ENCODE peak calls at places on chromosomes 11 and 22, in six cellular contexts. One of them, this sample, is unnamed.
A peak's percentile ranks its signal among the peaks of the same experiment; 100 is the strongest.

GRCh38 chr11:76668362-76669155 is 2.0 kb downstream of the LRRC32 start:
- DNase-seq in IMR-90: no peak
- DNase-seq in GM12878: no peak
- DNase-seq in K562: no peak
- DNase-seq in colonic mucosa: no peak
- DNase-seq in neuronal stem cell: no peak
- DNase-seq in this sample: no peak

GRCh38 chr11:12043959-12044772 is 35.7 kb upstream of the DKK3 start:
- DNase-seq in IMR-90: peak; percentile 100
- DNase-seq in GM12878: no peak
- DNase-seq in K562: peak; percentile 78
- DNase-seq in colonic mucosa: peak; percentile 78
- DNase-seq in neuronal stem cell: peak; percentile 68
- DNase-seq in this sample: peak; percentile 22

GRCh38 chr11:87301785-87302540 is 264.2 kb downstream of the TMEM135 start:
- DNase-seq in IMR-90: peak; percentile 17
- DNase-seq in GM12878: no peak
- DNase-seq in K562: no peak
- DNase-seq in colonic mucosa: no peak
- DNase-seq in neuronal stem cell: no peak
- DNase-seq in this sample: no peak

GRCh38 chr11:131886201-131886600 is 515.8 kb downstream of the NTM start:
- DNase-seq in IMR-90: no peak
- DNase-seq in GM12878: no peak
- DNase-seq in K562: no peak
- DNase-seq in colonic mucosa: no peak
- DNase-seq in neuronal stem cell: no peak
- DNase-seq in this sample: no peak

GRCh38 chr11:81005595-81005994 is 1564.8 kb upstream of the TENM4 start:
- DNase-seq in IMR-90: peak; percentile 80
- DNase-seq in GM12878: no peak
- DNase-seq in K562: no peak
- DNase-seq in colonic mucosa: no peak
- DNase-seq in neuronal stem cell: no peak
- DNase-seq in this sample: no peak

GRCh38 chr11:12289667-12290476 is 87.5 kb upstream of the PARVA start:
- DNase-seq in IMR-90: no peak
- DNase-seq in GM12878: no peak
- DNase-seq in K562: no peak
- DNase-seq in colonic mucosa: no peak
- DNase-seq in neuronal stem cell: no peak
- DNase-seq in this sample: peak; percentile 14

GRCh38 chr11:70509476-70509875 is 111.1 kb downstream of the CTTN start:
- DNase-seq in IMR-90: no peak
- DNase-seq in GM12878: no peak
- DNase-seq in K562: no peak
- DNase-seq in colonic mucosa: no peak
- DNase-seq in neuronal stem cell: no peak
- DNase-seq in this sample: no peak

GRCh38 chr22:20026204-20026908 is 5.4 kb downstream of the TANGO2 start:
- DNase-seq in IMR-90: no peak
- DNase-seq in GM12878: no peak
- DNase-seq in K562: no peak
- DNase-seq in colonic mucosa: no peak
- DNase-seq in neuronal stem cell: no peak
- DNase-seq in this sample: no peak

GRCh38 chr11:62054484-62055121 is 69.2 kb upstream of the INCENP start:
- DNase-seq in IMR-90: peak; percentile 34
- DNase-seq in GM12878: no peak
- DNase-seq in K562: no peak
- DNase-seq in colonic mucosa: peak; percentile 60
- DNase-seq in neuronal stem cell: no peak
- DNase-seq in this sample: peak; percentile 14

GRCh38 chr11:60705895-60706294 is 6.5 kb downstream of the MS4A8 start:
- DNase-seq in IMR-90: no peak
- DNase-seq in GM12878: no peak
- DNase-seq in K562: peak; percentile 15
- DNase-seq in colonic mucosa: no peak
- DNase-seq in neuronal stem cell: no peak
- DNase-seq in this sample: no peak

GRCh38 chr11:103525069-103525468 is 415.8 kb downstream of the DYNC2H1 start:
- DNase-seq in IMR-90: peak; percentile 65
- DNase-seq in GM12878: no peak
- DNase-seq in K562: no peak
- DNase-seq in colonic mucosa: no peak
- DNase-seq in neuronal stem cell: no peak
- DNase-seq in this sample: no peak

GRCh38 chr22:19524170-19525115 is at the start of gene CLDN5:
- DNase-seq in IMR-90: no peak
- DNase-seq in GM12878: no peak
- DNase-seq in K562: peak; percentile 69
- DNase-seq in colonic mucosa: no peak
- DNase-seq in neuronal stem cell: peak; percentile 63
- DNase-seq in this sample: no peak

GRCh38 chr11:73176892-73177155 is 34.7 kb upstream of the FCHSD2 start:
- DNase-seq in IMR-90: no peak
- DNase-seq in GM12878: no peak
- DNase-seq in K562: no peak
- DNase-seq in colonic mucosa: no peak
- DNase-seq in neuronal stem cell: no peak
- DNase-seq in this sample: no peak

GRCh38 chr22:19855504-19856409 is 1.1 kb upstream of the GNB1L start:
- DNase-seq in IMR-90: peak; percentile 35
- DNase-seq in GM12878: peak; percentile 35
- DNase-seq in K562: peak; percentile 94
- DNase-seq in colonic mucosa: peak; percentile 57
- DNase-seq in neuronal stem cell: no peak
- DNase-seq in this sample: no peak

GRCh38 chr11:71153005-71153395 is 99.4 kb downstream of the SHANK2 start:
- DNase-seq in IMR-90: peak; percentile 31
- DNase-seq in GM12878: no peak
- DNase-seq in K562: no peak
- DNase-seq in colonic mucosa: peak; percentile 27
- DNase-seq in neuronal stem cell: no peak
- DNase-seq in this sample: no peak

GRCh38 chr11:79060081-79060480 is 380.7 kb downstream of the TENM4 start:
- DNase-seq in IMR-90: no peak
- DNase-seq in GM12878: no peak
- DNase-seq in K562: no peak
- DNase-seq in colonic mucosa: no peak
- DNase-seq in neuronal stem cell: no peak
- DNase-seq in this sample: no peak

GRCh38 chr11:115206365-115207022 is 297.7 kb downstream of the CADM1 start:
- DNase-seq in IMR-90: no peak
- DNase-seq in GM12878: no peak
- DNase-seq in K562: no peak
- DNase-seq in colonic mucosa: no peak
- DNase-seq in neuronal stem cell: no peak
- DNase-seq in this sample: no peak

GRCh38 chr11:115213007-115213406 is 291.2 kb downstream of the CADM1 start:
- DNase-seq in IMR-90: no peak
- DNase-seq in GM12878: no peak
- DNase-seq in K562: no peak
- DNase-seq in colonic mucosa: no peak
- DNase-seq in neuronal stem cell: no peak
- DNase-seq in this sample: no peak

GRCh38 chr11:115207166-115207591 is 297.0 kb downstream of the CADM1 start:
- DNase-seq in IMR-90: no peak
- DNase-seq in GM12878: no peak
- DNase-seq in K562: no peak
- DNase-seq in colonic mucosa: no peak
- DNase-seq in neuronal stem cell: no peak
- DNase-seq in this sample: no peak

GRCh38 chr11:115207916-115208315 is 296.3 kb downstream of the CADM1 start:
- DNase-seq in IMR-90: no peak
- DNase-seq in GM12878: no peak
- DNase-seq in K562: no peak
- DNase-seq in colonic mucosa: no peak
- DNase-seq in neuronal stem cell: no peak
- DNase-seq in this sample: no peak

GRCh38 chr11:115208808-115209259 is 295.4 kb downstream of the CADM1 start:
- DNase-seq in IMR-90: no peak
- DNase-seq in GM12878: no peak
- DNase-seq in K562: no peak
- DNase-seq in colonic mucosa: no peak
- DNase-seq in neuronal stem cell: no peak
- DNase-seq in this sample: no peak
- H3K9ac ChIP-seq in IMR-90: no peak overlapping the region
- H3K9ac ChIP-seq in GM12878: no peak overlapping the region
- H3K9ac ChIP-seq in K562: no peak overlapping the region
- H3K9ac ChIP-seq in colonic mucosa: no peak overlapping the region
- H3K9ac ChIP-seq in neuronal stem cell: no peak overlapping the region
- H3K9ac ChIP-seq in this sample: no peak overlapping the region

GRCh38 chr11:46278387-46279173 is 1.1 kb downstream of the CREB3L1 start:
- DNase-seq in IMR-90: peak; percentile 59
- DNase-seq in GM12878: no peak
- DNase-seq in K562: peak; percentile 84
- DNase-seq in colonic mucosa: peak; percentile 93
- DNase-seq in neuronal stem cell: no peak
- DNase-seq in this sample: no peak

GRCh38 chr11:46277313-46277622 is 194 bp upstream of the CREB3L1 start:
- DNase-seq in IMR-90: peak; percentile 62
- DNase-seq in GM12878: no peak
- DNase-seq in K562: no peak
- DNase-seq in colonic mucosa: no peak
- DNase-seq in neuronal stem cell: no peak
- DNase-seq in this sample: no peak

GRCh38 chr11:46281374-46281831 is 3.9 kb downstream of the CREB3L1 start:
- DNase-seq in IMR-90: peak; percentile 44
- DNase-seq in GM12878: no peak
- DNase-seq in K562: peak; percentile 50
- DNase-seq in colonic mucosa: peak; percentile 87
- DNase-seq in neuronal stem cell: no peak
- DNase-seq in this sample: no peak

GRCh38 chr11:46277623-46278386 is at the start of gene CREB3L1:
- DNase-seq in IMR-90: no peak
- DNase-seq in GM12878: no peak
- DNase-seq in K562: peak; percentile 82
- DNase-seq in colonic mucosa: peak; percentile 90
- DNase-seq in neuronal stem cell: no peak
- DNase-seq in this sample: no peak

GRCh38 chr11:46279393-46280099 is 2.1 kb downstream of the CREB3L1 start:
- DNase-seq in IMR-90: peak; percentile 80
- DNase-seq in GM12878: no peak
- DNase-seq in K562: no peak
- DNase-seq in colonic mucosa: peak; percentile 74
- DNase-seq in neuronal stem cell: no peak
- DNase-seq in this sample: no peak
- H3K4me3 ChIP-seq in IMR-90: peak overlapping the region; percentile 86
- H3K4me3 ChIP-seq in GM12878: peak overlapping the region; percentile 70
- H3K4me3 ChIP-seq in K562: peak overlapping the region; percentile 72
- H3K4me3 ChIP-seq in colonic mucosa: peak overlapping the region; percentile 72
- H3K4me3 ChIP-seq in neuronal stem cell: no peak overlapping the region
- H3K4me3 ChIP-seq in this sample: no peak overlapping the region

DNA sequence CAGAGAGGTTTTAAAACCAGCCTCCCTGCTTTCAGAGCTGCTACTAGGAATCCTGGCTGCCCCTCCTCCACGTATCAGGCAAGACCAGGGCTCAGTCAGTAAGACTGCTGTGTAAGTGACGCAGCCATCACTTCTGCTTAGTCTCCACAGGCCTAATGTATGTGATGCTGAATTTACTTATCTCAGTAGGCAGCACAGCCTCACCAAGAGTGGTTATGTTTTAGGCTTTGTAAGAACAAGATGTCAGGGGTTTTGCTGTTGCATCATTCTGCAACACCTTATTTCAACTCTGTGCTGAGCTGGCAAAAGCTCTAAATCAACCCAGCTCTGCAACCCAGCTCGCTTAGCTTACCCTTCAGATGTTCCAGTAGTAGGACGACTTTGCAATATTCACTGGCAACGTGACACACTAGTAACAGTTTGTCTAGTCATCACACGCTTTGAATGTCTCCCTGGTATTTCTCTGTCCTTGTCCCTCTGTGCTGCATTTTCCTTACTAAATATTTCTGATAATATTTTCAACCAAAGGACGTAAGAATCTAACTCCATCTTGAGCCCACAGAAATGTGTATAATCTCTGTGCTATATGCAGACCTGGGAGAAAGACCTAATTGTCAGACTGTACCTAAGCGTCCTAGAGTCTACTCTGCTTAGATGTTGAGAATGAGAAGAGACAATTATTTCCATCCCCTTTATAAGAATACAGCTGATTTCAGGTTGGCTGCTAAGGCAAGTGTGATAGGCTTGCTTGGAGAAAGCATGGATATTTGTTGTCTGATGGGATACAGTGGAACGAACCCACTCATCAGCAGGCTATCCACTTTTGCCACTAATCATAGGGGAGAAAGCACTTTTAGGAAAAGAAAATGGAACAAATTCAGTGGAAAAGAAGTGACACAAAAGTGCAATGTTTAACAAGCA is 72.2 kb downstream of the LARGE2 start:
- DNase-seq in IMR-90: peak; percentile 51
- DNase-seq in GM12878: no peak
- DNase-seq in K562: peak; percentile 78
- DNase-seq in colonic mucosa: no peak
- DNase-seq in neuronal stem cell: no peak
- DNase-seq in this sample: peak; percentile 88
- H3K9ac ChIP-seq in IMR-90: no peak overlapping the region
- H3K9ac ChIP-seq in GM12878: no peak overlapping the region
- H3K9ac ChIP-seq in K562: peak overlapping the region; percentile 7
- H3K9ac ChIP-seq in colonic mucosa: no peak overlapping the region
- H3K9ac ChIP-seq in neuronal stem cell: no peak overlapping the region
- H3K9ac ChIP-seq in this sample: peak overlapping the region; percentile 3

GRCh38 chr11:692824-693414 is 2.1 kb downstream of the DEAF1 start:
- DNase-seq in IMR-90: no peak
- DNase-seq in GM12878: peak; percentile 8
- DNase-seq in K562: no peak
- DNase-seq in colonic mucosa: no peak
- DNase-seq in neuronal stem cell: no peak
- DNase-seq in this sample: no peak
- H3K4me3 ChIP-seq in IMR-90: peak overlapping the region; percentile 4
- H3K4me3 ChIP-seq in GM12878: peak overlapping the region; percentile 65
- H3K4me3 ChIP-seq in K562: peak overlapping the region; percentile 98
- H3K4me3 ChIP-seq in colonic mucosa: no peak overlapping the region
- H3K4me3 ChIP-seq in neuronal stem cell: no peak overlapping the region
- H3K4me3 ChIP-seq in this sample: peak overlapping the region; percentile 97

GRCh38 chr11:114171257-114172054 is 111.9 kb downstream of the ZBTB16 start:
- DNase-seq in IMR-90: no peak
- DNase-seq in GM12878: no peak
- DNase-seq in K562: no peak
- DNase-seq in colonic mucosa: peak; percentile 65
- DNase-seq in neuronal stem cell: no peak
- DNase-seq in this sample: no peak
- H3K9ac ChIP-seq in IMR-90: no peak overlapping the region
- H3K9ac ChIP-seq in GM12878: no peak overlapping the region
- H3K9ac ChIP-seq in K562: no peak overlapping the region
- H3K9ac ChIP-seq in colonic mucosa: no peak overlapping the region
- H3K9ac ChIP-seq in neuronal stem cell: peak overlapping the region; percentile 26
- H3K9ac ChIP-seq in this sample: no peak overlapping the region